ENCODE peak calls at places on chromosomes 7 and 10, in six cellular contexts. One of them, this sample, is unnamed.

GRCh38 chr7:124791426-124791825 is 25.8 kb upstream of the GPR37 start:
- DNase-seq in HCT116: no peak
- DNase-seq in K562: no peak
- DNase-seq in GM23338: no peak
- DNase-seq in SK-N-SH: no peak
- DNase-seq in H1: no peak
- DNase-seq in this sample: no peak

GRCh38 chr10:34018129-34018528 is 683.7 kb upstream of the NRP1 start:
- DNase-seq in HCT116: no peak
- DNase-seq in K562: no peak
- DNase-seq in GM23338: no peak
- DNase-seq in SK-N-SH: no peak
- DNase-seq in H1: no peak
- DNase-seq in this sample: no peak

GRCh38 chr7:51162724-51163329 is 153.8 kb downstream of the COBL start:
- DNase-seq in HCT116: peak; percentile 85
- DNase-seq in K562: peak; percentile 81
- DNase-seq in GM23338: peak; percentile 95
- DNase-seq in SK-N-SH: peak; percentile 64
- DNase-seq in H1: peak; percentile 61
- DNase-seq in this sample: peak; percentile 71

GRCh38 chr10:119908201-119908600 is 15.7 kb downstream of the SEC23IP start:
- DNase-seq in HCT116: no peak
- DNase-seq in K562: no peak
- DNase-seq in GM23338: no peak
- DNase-seq in SK-N-SH: no peak
- DNase-seq in H1: no peak
- DNase-seq in this sample: no peak

GRCh38 chr7:24970676-24971075 is 9.3 kb downstream of the OSBPL3 start:
- DNase-seq in HCT116: no peak
- DNase-seq in K562: peak; percentile 62
- DNase-seq in GM23338: no peak
- DNase-seq in SK-N-SH: no peak
- DNase-seq in H1: no peak
- DNase-seq in this sample: no peak

GRCh38 chr7:52540041-52540440 is 495.4 kb upstream of the POM121L12 start:
- DNase-seq in HCT116: no peak
- DNase-seq in K562: no peak
- DNase-seq in GM23338: no peak
- DNase-seq in SK-N-SH: no peak
- DNase-seq in H1: no peak
- DNase-seq in this sample: no peak

GRCh38 chr7:46752881-46753366 is 829.0 kb downstream of the TNS3 start:
- DNase-seq in HCT116: peak; percentile 53
- DNase-seq in K562: no peak
- DNase-seq in GM23338: no peak
- DNase-seq in SK-N-SH: no peak
- DNase-seq in H1: no peak
- DNase-seq in this sample: peak; percentile 53

GRCh38 chr7:28807396-28807994 is 150.6 kb downstream of the TRIL start:
- DNase-seq in HCT116: no peak
- DNase-seq in K562: no peak
- DNase-seq in GM23338: no peak
- DNase-seq in SK-N-SH: no peak
- DNase-seq in H1: no peak
- DNase-seq in this sample: no peak

GRCh38 chr10:128727114-128727513 is 600.9 kb upstream of the MKI67 start:
- DNase-seq in HCT116: no peak
- DNase-seq in K562: no peak
- DNase-seq in GM23338: no peak
- DNase-seq in SK-N-SH: no peak
- DNase-seq in H1: no peak
- DNase-seq in this sample: no peak

GRCh38 chr7:34165466-34165865 is 260.1 kb downstream of the BMPER start:
- DNase-seq in HCT116: no peak
- DNase-seq in K562: no peak
- DNase-seq in GM23338: no peak
- DNase-seq in SK-N-SH: no peak
- DNase-seq in H1: no peak
- DNase-seq in this sample: no peak

GRCh38 chr10:124285587-124286527 is 132.9 kb downstream of the OAT start:
- DNase-seq in HCT116: no peak
- DNase-seq in K562: no peak
- DNase-seq in GM23338: no peak
- DNase-seq in SK-N-SH: no peak
- DNase-seq in H1: no peak
- DNase-seq in this sample: peak; percentile 49

GRCh38 chr7:93873998-93874574 is 16.5 kb downstream of the TFPI2 start:
- DNase-seq in HCT116: no peak
- DNase-seq in K562: no peak
- DNase-seq in GM23338: peak; percentile 38
- DNase-seq in SK-N-SH: no peak
- DNase-seq in H1: no peak
- DNase-seq in this sample: no peak

GRCh38 chr7:147432068-147432467 is 1158.5 kb upstream of the C7orf33 start:
- DNase-seq in HCT116: no peak
- DNase-seq in K562: no peak
- DNase-seq in GM23338: peak; percentile 34
- DNase-seq in SK-N-SH: peak; percentile 61
- DNase-seq in H1: no peak
- DNase-seq in this sample: no peak

GRCh38 chr10:113041841-113042745 is 92.0 kb downstream of the TCF7L2 start:
- DNase-seq in HCT116: no peak
- DNase-seq in K562: no peak
- DNase-seq in GM23338: no peak
- DNase-seq in SK-N-SH: no peak
- DNase-seq in H1: no peak
- DNase-seq in this sample: no peak

GRCh38 chr10:113041324-113041723 is 91.3 kb downstream of the TCF7L2 start:
- DNase-seq in HCT116: no peak
- DNase-seq in K562: no peak
- DNase-seq in GM23338: no peak
- DNase-seq in SK-N-SH: no peak
- DNase-seq in H1: no peak
- DNase-seq in this sample: no peak

GRCh38 chr10:113044015-113044755 is 94.1 kb downstream of the TCF7L2 start:
- DNase-seq in HCT116: no peak
- DNase-seq in K562: no peak
- DNase-seq in GM23338: no peak
- DNase-seq in SK-N-SH: no peak
- DNase-seq in H1: no peak
- DNase-seq in this sample: no peak

GRCh38 chr10:113045155-113046055 is 95.4 kb downstream of the TCF7L2 start:
- DNase-seq in HCT116: no peak
- DNase-seq in K562: no peak
- DNase-seq in GM23338: no peak
- DNase-seq in SK-N-SH: no peak
- DNase-seq in H1: no peak
- DNase-seq in this sample: peak; percentile 91

DNA sequence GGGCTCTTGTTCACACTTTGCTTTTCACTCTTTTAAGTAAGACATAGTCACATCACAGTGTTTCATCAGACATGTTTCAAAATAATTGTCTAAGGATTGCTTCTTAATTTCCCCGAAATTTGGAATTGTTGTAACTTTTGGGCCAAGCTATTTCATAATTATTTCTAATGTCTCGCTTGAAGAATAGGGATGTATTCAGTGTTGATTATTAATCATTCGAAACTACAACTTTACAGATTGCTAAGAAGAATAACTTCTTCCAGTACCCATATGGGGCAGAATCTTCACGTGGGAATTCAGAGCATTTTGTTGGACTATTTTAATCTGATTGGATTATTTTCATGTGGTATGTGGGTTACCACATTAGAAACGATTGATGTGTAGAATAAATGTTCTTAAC is 92.9 kb downstream of the TCF7L2 start:
- DNase-seq in HCT116: no peak
- DNase-seq in K562: no peak
- DNase-seq in GM23338: no peak
- DNase-seq in SK-N-SH: no peak
- DNase-seq in H1: no peak
- DNase-seq in this sample: no peak
- H3K79me2 ChIP-seq in HCT116: peaks cover 100% of the 10 kb centered on the region
- H3K79me2 ChIP-seq in K562: no peaks in the 10 kb centered on the region
- H3K79me2 ChIP-seq in GM23338: peaks cover 100% of the 10 kb centered on the region
- H3K79me2 ChIP-seq in SK-N-SH: peaks cover 53% of the 10 kb centered on the region
- H3K79me2 ChIP-seq in H1: peaks cover 99% of the 10 kb centered on the region
- H3K79me2 ChIP-seq in this sample: peaks cover 30% of the 10 kb centered on the region

DNA sequence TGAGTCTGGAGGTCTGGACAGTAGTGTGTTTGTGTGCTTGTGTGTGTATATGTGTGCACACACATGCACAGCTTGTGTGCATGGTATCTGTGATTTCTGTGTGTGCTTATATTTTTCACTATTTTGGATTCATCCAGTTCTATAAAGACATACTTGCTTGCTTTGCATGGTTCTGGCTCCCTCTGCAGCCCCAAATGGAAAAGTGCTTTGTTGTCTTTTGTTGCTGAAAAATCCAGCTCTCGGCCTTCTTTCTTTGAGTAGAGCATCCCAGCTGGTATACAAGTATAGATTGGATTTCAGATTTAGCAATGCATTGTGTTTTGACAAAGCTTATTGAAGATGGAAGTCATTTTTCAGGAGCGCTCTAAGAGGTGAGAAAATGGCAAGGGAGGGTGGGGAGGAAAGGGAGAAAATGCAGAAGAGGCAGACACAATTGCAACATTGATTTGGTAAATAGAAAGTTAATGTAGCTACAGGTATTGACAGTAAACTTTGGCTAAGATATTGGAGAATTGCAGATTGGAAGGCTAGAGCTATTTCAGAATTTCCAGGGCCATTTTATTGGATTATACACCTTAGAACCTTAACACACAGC is 333.9 kb downstream of the AUTS2 start:
- DNase-seq in HCT116: no peak
- DNase-seq in K562: peak; percentile 11
- DNase-seq in GM23338: peak; percentile 58
- DNase-seq in SK-N-SH: peak; percentile 61
- DNase-seq in H1: no peak
- DNase-seq in this sample: peak; percentile 71
- H3K4me1 ChIP-seq in HCT116: no peaks in the 10 kb centered on the region
- H3K4me1 ChIP-seq in K562: no peaks in the 10 kb centered on the region
- H3K4me1 ChIP-seq in GM23338: no peaks in the 10 kb centered on the region
- H3K4me1 ChIP-seq in SK-N-SH: no peaks in the 10 kb centered on the region
- H3K4me1 ChIP-seq in H1: peaks cover 3% of the 10 kb centered on the region
- H3K4me1 ChIP-seq in this sample: no peaks in the 10 kb centered on the region

DNA sequence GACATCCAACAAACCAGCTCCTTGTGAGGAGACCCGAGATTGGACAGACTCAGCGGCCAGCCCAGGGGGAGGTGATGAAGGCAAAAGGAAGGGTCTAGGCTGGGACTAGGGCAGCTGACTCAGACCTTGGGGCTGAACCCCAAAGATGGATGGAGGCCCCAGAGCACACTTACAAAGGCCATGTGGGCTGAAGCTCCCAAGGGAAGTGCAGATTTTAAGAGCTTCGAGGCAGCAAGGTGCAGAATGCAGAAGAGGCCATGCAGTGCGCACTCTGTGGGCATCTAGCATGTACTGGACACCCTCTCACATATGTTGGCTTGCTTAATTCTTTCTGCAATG is 11.8 kb downstream of the WDFY4 start:
- DNase-seq in HCT116: no peak
- DNase-seq in K562: no peak
- DNase-seq in GM23338: no peak
- DNase-seq in SK-N-SH: no peak
- DNase-seq in H1: no peak
- DNase-seq in this sample: no peak
- H3K27me3 ChIP-seq in HCT116: peaks cover 29% of the 10 kb centered on the region
- H3K27me3 ChIP-seq in K562: peaks cover 6% of the 10 kb centered on the region
- H3K27me3 ChIP-seq in GM23338: no peaks in the 10 kb centered on the region
- H3K27me3 ChIP-seq in SK-N-SH: no peaks in the 10 kb centered on the region
- H3K27me3 ChIP-seq in H1: no peaks in the 10 kb centered on the region
- H3K27me3 ChIP-seq in this sample: peaks cover 20% of the 10 kb centered on the region

GRCh38 chr7:158700008-158700407 is 4.6 kb downstream of the NCAPG2 start:
- DNase-seq in HCT116: no peak
- DNase-seq in K562: no peak
- DNase-seq in GM23338: no peak
- DNase-seq in SK-N-SH: no peak
- DNase-seq in H1: no peak
- DNase-seq in this sample: no peak

GRCh38 chr7:158695726-158696452 is 8.7 kb downstream of the NCAPG2 start:
- DNase-seq in HCT116: peak; percentile 34
- DNase-seq in K562: peak; percentile 67
- DNase-seq in GM23338: peak; percentile 64
- DNase-seq in SK-N-SH: peak; percentile 62
- DNase-seq in H1: no peak
- DNase-seq in this sample: peak; percentile 89

GRCh38 chr7:158698657-158699195 is 5.9 kb downstream of the NCAPG2 start:
- DNase-seq in HCT116: no peak
- DNase-seq in K562: no peak
- DNase-seq in GM23338: no peak
- DNase-seq in SK-N-SH: no peak
- DNase-seq in H1: no peak
- DNase-seq in this sample: no peak

GRCh38 chr7:158702196-158702595 is 2.4 kb downstream of the NCAPG2 start:
- DNase-seq in HCT116: no peak
- DNase-seq in K562: no peak
- DNase-seq in GM23338: peak; percentile 83
- DNase-seq in SK-N-SH: no peak
- DNase-seq in H1: peak; percentile 47
- DNase-seq in this sample: no peak

DNA sequence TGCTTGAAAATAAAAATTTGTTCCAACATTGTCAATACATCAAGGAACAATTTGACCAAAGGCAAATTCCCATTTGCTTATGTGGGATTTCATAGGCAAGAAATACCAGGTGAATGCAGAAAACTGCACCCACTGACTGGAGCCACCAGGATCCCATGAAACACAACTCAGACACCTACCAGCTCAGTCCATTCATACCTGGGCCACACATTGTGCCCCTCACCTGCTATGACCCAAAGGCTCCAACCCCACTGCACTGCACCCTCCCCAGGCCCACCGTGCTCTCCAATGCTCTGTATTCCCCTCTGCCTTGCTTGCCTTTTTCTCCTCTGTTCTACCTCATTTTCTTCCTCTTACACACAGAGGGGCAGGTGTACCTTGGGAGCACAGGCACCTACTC is 5.3 kb downstream of the NCAPG2 start:
- DNase-seq in HCT116: no peak
- DNase-seq in K562: no peak
- DNase-seq in GM23338: no peak
- DNase-seq in SK-N-SH: no peak
- DNase-seq in H1: no peak
- DNase-seq in this sample: no peak
- H3K79me2 ChIP-seq in HCT116: peaks cover 100% of the 10 kb centered on the region
- H3K79me2 ChIP-seq in K562: peaks cover 91% of the 10 kb centered on the region
- H3K79me2 ChIP-seq in GM23338: peaks cover 92% of the 10 kb centered on the region
- H3K79me2 ChIP-seq in SK-N-SH: peaks cover 100% of the 10 kb centered on the region
- H3K79me2 ChIP-seq in H1: peaks cover 97% of the 10 kb centered on the region
- H3K79me2 ChIP-seq in this sample: peaks cover 84% of the 10 kb centered on the region

DNA sequence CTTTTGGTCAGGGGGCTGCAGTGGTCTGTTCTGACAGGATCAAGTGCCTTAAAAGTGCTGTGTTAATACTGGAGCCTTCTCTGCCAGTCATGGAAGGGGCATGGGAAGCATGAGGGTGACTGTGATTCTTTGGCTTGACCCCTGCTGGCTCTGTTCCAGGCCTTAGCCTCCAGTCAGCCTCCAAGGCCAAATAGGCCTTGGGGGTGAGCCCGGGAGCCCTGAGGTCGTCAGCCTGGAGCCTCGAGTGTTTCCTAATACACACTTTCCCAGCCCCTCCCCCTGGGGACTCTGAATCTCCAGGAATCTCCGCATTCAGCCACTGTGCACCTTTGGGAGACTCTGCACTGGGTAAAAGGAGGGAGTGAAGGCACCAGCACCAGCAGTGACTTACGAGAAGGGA is 10.0 kb downstream of the HKDC1 start:
- DNase-seq in HCT116: no peak
- DNase-seq in K562: no peak
- DNase-seq in GM23338: no peak
- DNase-seq in SK-N-SH: no peak
- DNase-seq in H1: no peak
- DNase-seq in this sample: no peak
- H3K4me1 ChIP-seq in HCT116: peaks cover 17% of the 10 kb centered on the region
- H3K4me1 ChIP-seq in K562: peaks cover 14% of the 10 kb centered on the region
- H3K4me1 ChIP-seq in GM23338: peaks cover 10% of the 10 kb centered on the region
- H3K4me1 ChIP-seq in SK-N-SH: no peaks in the 10 kb centered on the region
- H3K4me1 ChIP-seq in H1: peaks cover 6% of the 10 kb centered on the region
- H3K4me1 ChIP-seq in this sample: peaks cover 13% of the 10 kb centered on the region